ENCODE peak calls at places on chromosomes 13 and 19, in eight cellular contexts. K is A549, R is stomach, S is tibial nerve, W is ovary, N is H1, F is GM12878, C is K562. Q is an unnamed sample.

GRCh38 chr13:96020155-96020575 is 33.0 kb downstream of the UGGT2 start:
- DNase-seq in S (no peak), K (peak; percentile 31), C (peak; percentile 39), N (no peak), W (no peak), R (peak; percentile 49), F (peak; percentile 23), Q (no peak)

GRCh38 chr13:33228645-33229445 is 56.7 kb downstream of the STARD13 start:
- DNase-seq in K (peak; percentile 28), S (no peak), F (no peak), W (no peak), R (no peak), N (no peak), C (peak; percentile 34), Q (no peak)

GRCh38 chr13:99416411-99417121 is 84.7 kb upstream of the TM9SF2 start:
- DNase-seq in N (no peak), K (no peak), S (no peak), R (peak; percentile 17), C (no peak), W (no peak), F (no peak), Q (no peak)

GRCh38 chr13:19658192-19658591 is 24.7 kb downstream of the MPHOSPH8 start:
- DNase-seq in K (no peak), S (no peak), C (no peak), W (no peak), N (no peak), F (no peak), R (no peak), Q (no peak)

GRCh38 chr19:43984687-43985000 is 656 bp downstream of the ZNF155 start:
- DNase-seq in N (no peak), F (no peak), C (no peak), W (no peak), S (no peak), R (no peak), K (no peak), Q (no peak)

GRCh38 chr19:49887653-49888477 is 8.8 kb downstream of the IL4I1 start:
- DNase-seq in N (no peak), W (no peak), R (no peak), K (no peak), S (no peak), C (no peak), F (no peak), Q (no peak)

GRCh38 chr19:4402171-4403004 is at the start of gene CHAF1A:
- DNase-seq in F (peak; percentile 99), W (peak; percentile 99), R (peak; percentile 99), S (peak; percentile 98), K (peak; percentile 99), N (peak; percentile 99), C (peak; percentile 99), Q (peak; percentile 99)

GRCh38 chr19:9981406-9982260 is 28.7 kb downstream of the COL5A3 start:
- DNase-seq in W (no peak), C (no peak), N (no peak), R (no peak), K (no peak), S (no peak), F (no peak), Q (no peak)

GRCh38 chr19:32581704-32582164 is 744 bp downstream of the PDCD5 start:
- DNase-seq in N (peak; percentile 54), K (peak; percentile 58), S (no peak), R (no peak), F (no peak), W (no peak), C (peak; percentile 43), Q (peak; percentile 24)

GRCh38 chr19:35712529-35712909 is 5.3 kb upstream of the KMT2B start:
- DNase-seq in N (no peak), F (no peak), R (no peak), C (no peak), K (no peak), S (no peak), W (no peak), Q (no peak)

GRCh38 chr19:7868671-7869452 is 5.3 kb downstream of the PRR36 start:
- DNase-seq in K (peak; percentile 83), F (peak; percentile 13), R (peak; percentile 84), N (peak; percentile 97), S (no peak), W (peak; percentile 79), C (peak; percentile 89), Q (peak; percentile 83)

GRCh38 chr19:46859637-46860124 is 1.1 kb upstream of the ARHGAP35 start:
- DNase-seq in W (peak; percentile 68), S (peak; percentile 84), R (peak; percentile 46), N (no peak), K (peak; percentile 87), C (peak; percentile 65), F (no peak), Q (no peak)

GRCh38 chr19:43446746-43447489 is 18.5 kb downstream of the LYPD3 start:
- DNase-seq in R (peak; percentile 80), N (peak; percentile 85), W (peak; percentile 69), F (no peak), C (peak; percentile 78), K (peak; percentile 86), S (peak; percentile 55), Q (peak; percentile 82)

GRCh38 chr19:18856385-18857126 is 24.8 kb downstream of the UPF1 start:
- DNase-seq in R (no peak), S (no peak), F (no peak), W (no peak), C (no peak), N (no peak), K (no peak), Q (peak; percentile 48)

GRCh38 chr13:46516624-46517318 is 36.2 kb upstream of the LRCH1 start:
- DNase-seq in N (no peak), C (no peak), W (no peak), K (no peak), F (no peak), S (no peak), R (no peak), Q (no peak)

GRCh38 chr19:1247747-1248453 is 483 bp upstream of the MIDN start:
- DNase-seq in R (peak; percentile 73), F (no peak), K (no peak), S (no peak), W (peak; percentile 77), C (peak; percentile 74), N (peak; percentile 91), Q (peak; percentile 94)

GRCh38 chr19:1248454-1249297 is at the start of gene MIDN:
- DNase-seq in F (no peak), C (peak; percentile 88), K (no peak), R (peak; percentile 90), N (peak; percentile 95), S (no peak), W (peak; percentile 95), Q (peak; percentile 97)

GRCh38 chr19:1249990-1250298 is 1.6 kb downstream of the MIDN start:
- DNase-seq in W (no peak), R (no peak), F (no peak), S (no peak), N (no peak), C (no peak), K (no peak), Q (no peak)

GRCh38 chr19:1250374-1251232 is 2.2 kb downstream of the MIDN start:
- DNase-seq in S (no peak), K (no peak), R (no peak), W (peak; percentile 73), N (no peak), F (no peak), C (peak; percentile 72), Q (no peak)

GRCh38 chr19:1249298-1249989 is 1.1 kb downstream of the MIDN start:
- DNase-seq in N (peak; percentile 89), R (peak; percentile 98), S (peak; percentile 93), F (no peak), K (no peak), C (peak; percentile 92), W (peak; percentile 91), Q (peak; percentile 96)
- TF ChIP-seq POLR2A in N (peak; percentile 65), R (no peak), S (peak; percentile 91), F (peak; percentile 90), K (peak; percentile 91), C (peak; percentile 76), W (peak; percentile 93), Q (peak; percentile 79)

GRCh38 chr13:110334256-110334655 is 27.2 kb downstream of the COL4A2 start:
- DNase-seq in C (no peak), R (no peak), F (no peak), K (no peak), N (no peak), S (no peak), W (no peak), Q (no peak)

GRCh38 chr13:110334841-110335490 is 27.9 kb downstream of the COL4A2 start:
- DNase-seq in R (no peak), F (no peak), C (no peak), N (no peak), K (no peak), W (no peak), S (no peak), Q (no peak)

GRCh38 chr13:110332750-110333149 is 25.7 kb downstream of the COL4A2 start:
- DNase-seq in R (no peak), C (no peak), K (no peak), F (no peak), S (no peak), N (no peak), W (no peak), Q (no peak)

GRCh38 chr13:110336108-110336507 is 29.0 kb downstream of the COL4A2 start:
- DNase-seq in R (no peak), W (no peak), F (no peak), N (no peak), K (no peak), C (no peak), S (no peak), Q (no peak)

GRCh38 chr13:110333837-110334236 is 26.8 kb downstream of the COL4A2 start:
- DNase-seq in N (no peak), C (no peak), S (no peak), K (no peak), W (no peak), F (no peak), R (no peak), Q (no peak)
- H3K27ac ChIP-seq in N (no peak overlapping the region), C (no peak overlapping the region), S (no peak overlapping the region), K (no peak overlapping the region), W (no peak overlapping the region), F (no peak overlapping the region), R (peak overlapping the region; percentile 85), Q (peak overlapping the region; percentile 53)

GRCh38 chr13:45368571-45368970 is 27.6 kb upstream of the TPT1 start:
- DNase-seq in C (no peak), R (no peak), S (no peak), W (no peak), K (no peak), N (no peak), F (no peak), Q (no peak)
- TF ChIP-seq EP300 in C (no peak), R (no peak), S (no peak), W (no peak), K (no peak), N (no peak), F (no peak), Q (no peak)

GRCh38 chr19:16134510-16134909 is 9.0 kb upstream of the HSH2D start:
- DNase-seq in C (no peak), R (no peak), W (no peak), F (peak; percentile 72), S (no peak), N (no peak), K (no peak), Q (no peak)
- TF ChIP-seq POLR2A in C (no peak), R (no peak), W (no peak), F (no peak), S (no peak), N (no peak), K (no peak), Q (no peak)

Q was measured in upper lobe of left lung.